ENCODE peak calls at places on chromosomes 16 and 17, in five cellular contexts. H is islet precursor cell; M is naive thymus-derived CD8-positive, alpha-beta T cell; X is left colon; I is Peyer's patch. B is an unnamed sample.

GRCh38 chr16:66223176-66223780 is 143.2 kb upstream of the CDH5 start:
- DNase-seq in H (no peak), I (no peak), M (no peak), X (no peak), B (no peak)

GRCh38 chr16:11671271-11671670 is 3.0 kb downstream of the SNN start:
- DNase-seq in I (no peak), M (no peak), X (no peak), H (no peak), B (no peak)

GRCh38 chr16:73023752-73024570 is 24.0 kb downstream of the ZFHX3 start:
- DNase-seq in X (no peak), H (no peak), I (peak), M (no peak), B (no peak)

GRCh38 chr17:75823257-75824041 is 20.8 kb downstream of the UNC13D start:
- DNase-seq in I (no peak), H (no peak), M (no peak), X (no peak), B (peak)

GRCh38 chr16:55000595-55000994 is 69.9 kb downstream of the IRX5 start:
- DNase-seq in I (no peak), X (no peak), M (no peak), H (peak), B (no peak)

GRCh38 chr16:88770459-88771293 is 14.3 kb downstream of the PIEZO1 start:
- DNase-seq in X (peak), I (peak), H (peak), M (peak), B (peak)

GRCh38 chr16:87598431-87598830 is 3.9 kb upstream of the JPH3 start:
- DNase-seq in I (no peak), H (no peak), M (no peak), X (no peak), B (no peak)

GRCh38 chr17:79658811-79659207 is 48.0 kb upstream of the RBFOX3 start:
- DNase-seq in H (peak), M (no peak), I (peak), X (no peak), B (no peak)

GRCh38 chr16:10940501-10941079 is 1.7 kb downstream of the DEXI start:
- DNase-seq in I (no peak), H (no peak), M (no peak), X (peak), B (no peak)

GRCh38 chr17:82051776-82052637 is at the start of the genes GPS1 and RFNG:
- DNase-seq in H (peak), M (peak), X (peak), I (peak), B (peak)

GRCh38 chr17:82805254-82805653 is 34.6 kb downstream of the ZNF750 start:
- DNase-seq in X (no peak), M (no peak), I (no peak), H (no peak), B (no peak)

GRCh38 chr16:68370221-68370920 is 59.6 kb downstream of the PRMT7 start:
- DNase-seq in X (no peak), M (peak), I (no peak), H (no peak), B (peak)

GRCh38 chr16:24516900-24517669 is 22.3 kb upstream of the RBBP6 start:
- DNase-seq in X (peak), M (peak), I (peak), H (peak), B (peak)

GRCh38 chr17:8122391-8122922 is 1.4 kb downstream of the HES7 start:
- DNase-seq in M (peak), X (no peak), I (no peak), H (no peak), B (no peak)

GRCh38 chr17:62876664-62877411 is 68.7 kb upstream of the MARCHF10 start:
- DNase-seq in I (no peak), X (no peak), M (no peak), H (no peak), B (no peak)

GRCh38 chr17:42536372-42537155 is 523 bp downstream of the NAGLU start:
- DNase-seq in X (peak), I (peak), H (peak), M (no peak), B (peak)

GRCh38 chr16:70601576-70602575 is 44.5 kb upstream of the IL34 start:
- DNase-seq in X (no peak), I (no peak), H (no peak), M (no peak), B (no peak)

GRCh38 chr17:80455784-80456183 is 20.6 kb downstream of the NPTX1 start:
- DNase-seq in I (no peak), H (no peak), M (no peak), X (no peak), B (no peak)

GRCh38 chr17:81401727-81402529 is 6.7 kb downstream of the BAHCC1 start:
- DNase-seq in I (peak), M (no peak), X (no peak), H (peak), B (no peak)

GRCh38 chr16:87165885-87166284 is 151.3 kb downstream of the C16orf95 start:
- DNase-seq in X (no peak), I (no peak), M (no peak), H (no peak), B (no peak)

GRCh38 chr16:76897816-76898215 is 293.2 kb upstream of the MON1B start:
- DNase-seq in I (no peak), M (no peak), X (no peak), H (no peak), B (no peak)

GRCh38 chr17:19768046-19768782 is 20.1 kb upstream of the ALDH3A1 start:
- DNase-seq in M (no peak), X (no peak), H (peak), I (no peak), B (no peak)

GRCh38 chr16:49260956-49261530 is 20.6 kb downstream of the CBLN1 start:
- DNase-seq in M (no peak), H (no peak), X (no peak), I (no peak), B (no peak)

GRCh38 chr17:65553646-65554567 is 7.5 kb downstream of the AXIN2 start:
- DNase-seq in I (no peak), X (no peak), H (no peak), M (no peak), B (peak)

GRCh38 chr16:74774223-74775139 is at the start of gene FA2H:
- DNase-seq in H (peak), M (peak), X (peak), I (peak), B (peak)

GRCh38 chr16:81939164-81940067 is 71.9 kb downstream of the SDR42E1 start:
- DNase-seq in M (no peak), X (no peak), H (no peak), I (no peak), B (no peak)

GRCh38 chr16:81798311-81799137 is 19.4 kb downstream of the PLCG2 start:
- DNase-seq in H (no peak), M (no peak), X (no peak), I (peak), B (no peak)

GRCh38 chr17:40825596-40825995 is 3.2 kb upstream of the KRT10 start:
- DNase-seq in M (no peak), X (no peak), H (no peak), I (no peak), B (no peak)

GRCh38 chr17:80445152-80446110 is 30.5 kb downstream of the ENDOV start:
- DNase-seq in I (no peak), H (no peak), X (no peak), M (no peak), B (no peak)

GRCh38 chr17:14622622-14623101 is 321.8 kb downstream of the HS3ST3B1 start:
- DNase-seq in H (peak), X (no peak), M (no peak), I (no peak), B (no peak)

GRCh38 chr16:31480851-31481250 is 2.1 kb upstream of the SLC5A2 start:
- DNase-seq in M (no peak), I (peak), X (peak), H (no peak), B (no peak)

GRCh38 chr16:85749686-85750020 is 1.2 kb downstream of the C16orf74 start:
- DNase-seq in M (no peak), X (no peak), H (no peak), I (no peak), B (no peak)